ENCODE peak calls at places on chromosomes 7 and 10, in six cellular contexts. O is neural progenitor cell, R is brain microvascular endothelial cell, X is hepatocyte, N is thoracic aorta, Z is A549. W is an unnamed sample.
A peak's percentile ranks its signal among the peaks of the same experiment; 100 is the strongest.

GRCh38 chr7:78055160-78055559 is 256.6 kb downstream of the PHTF2 start:
- DNase-seq in O (no peak), R (no peak), X (peak; percentile 14), N (no peak), Z (no peak), W (no peak)

GRCh38 chr7:6271694-6272371 is 591 bp downstream of the CYTH3 start:
- DNase-seq in O (no peak), R (no peak), X (peak; percentile 19), N (no peak), Z (no peak), W (no peak)

GRCh38 chr10:80460399-80461207 is 6.5 kb downstream of the TSPAN14 start:
- DNase-seq in O (peak; percentile 39), R (no peak), X (peak; percentile 83), N (no peak), Z (no peak), W (no peak)

GRCh38 chr10:84563355-84563754 is 235.0 kb downstream of the CCSER2 start:
- DNase-seq in O (no peak), R (no peak), X (no peak), N (no peak), Z (no peak), W (no peak)

GRCh38 chr10:117221156-117221711 is 19.7 kb upstream of the SLC18A2 start:
- DNase-seq in O (peak; percentile 50), R (peak; percentile 2), X (peak; percentile 70), N (no peak), Z (peak; percentile 87), W (no peak)

GRCh38 chr7:23211542-23211941 is 29.7 kb downstream of the NUP42 start:
- DNase-seq in O (no peak), R (no peak), X (peak; percentile 23), N (no peak), Z (no peak), W (no peak)

GRCh38 chr10:29555091-29555745 is 79.6 kb downstream of the SVIL start:
- DNase-seq in O (no peak), R (no peak), X (no peak), N (no peak), Z (no peak), W (no peak)

GRCh38 chr7:2596636-2597635 is 34.9 kb upstream of the TTYH3 start:
- DNase-seq in O (no peak), R (no peak), X (no peak), N (no peak), Z (no peak), W (no peak)

GRCh38 chr10:30183076-30183402 is 123.7 kb upstream of the JCAD start:
- DNase-seq in O (no peak), R (no peak), X (no peak), N (no peak), Z (no peak), W (no peak)

GRCh38 chr7:27200761-27201230 is 905 bp upstream of the HOXA13 start:
- DNase-seq in O (peak; percentile 49), R (no peak), X (no peak), N (no peak), Z (no peak), W (no peak)

GRCh38 chr7:217781-218180 is 25.4 kb downstream of the FAM20C start:
- DNase-seq in O (no peak), R (no peak), X (no peak), N (no peak), Z (no peak), W (no peak)

DNA sequence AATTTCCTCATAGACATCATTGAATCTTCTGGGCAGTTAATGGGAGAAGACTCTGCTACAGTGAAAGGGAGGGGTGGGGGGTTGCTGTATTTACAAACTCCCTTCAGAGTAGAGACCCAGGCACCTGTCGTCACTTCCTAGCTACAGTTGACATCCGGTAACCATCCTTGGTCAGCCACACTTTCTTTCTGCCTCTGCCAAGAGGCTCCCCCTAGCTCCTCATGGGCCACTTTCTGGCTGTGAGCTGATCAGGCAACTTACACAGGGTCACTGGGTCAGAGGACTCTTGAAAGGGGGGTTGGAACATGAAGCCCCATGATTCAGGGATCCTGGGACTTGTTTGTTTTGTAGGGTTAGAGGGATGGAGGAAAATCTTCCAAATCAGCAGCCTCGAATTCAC is 1.2 kb downstream of the TECPR1 start:
- DNase-seq in O (no peak), R (no peak), X (no peak), N (no peak), Z (no peak), W (no peak)
- TF ChIP-seq CTCF in O (no peak), R (no peak), X (no peak), N (no peak), Z (no peak), W (no peak)

DNA sequence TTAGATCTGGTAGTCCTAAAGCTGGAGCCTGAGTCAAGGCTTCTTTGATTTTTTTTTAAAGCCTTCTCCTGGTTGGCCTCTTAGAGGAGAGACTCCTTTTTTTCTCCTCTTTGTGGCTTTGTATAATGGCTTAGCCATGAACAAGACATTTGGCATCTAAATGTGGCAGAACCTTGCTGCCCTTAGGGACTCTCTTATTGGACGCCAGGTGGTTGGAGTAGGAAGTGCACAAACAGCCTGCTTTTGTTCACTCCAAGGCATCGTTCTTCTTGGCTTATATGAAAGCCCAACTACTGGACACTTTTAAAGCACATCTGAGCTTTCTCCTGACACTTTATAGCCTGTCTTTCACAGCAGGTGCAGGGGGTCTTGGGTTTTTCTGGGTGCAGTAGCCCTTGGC is 25.0 kb downstream of the ZPBP start:
- DNase-seq in O (peak; percentile 4), R (no peak), X (no peak), N (no peak), Z (peak; percentile 27), W (no peak)
- H3K4me3 ChIP-seq in O (no peak overlapping the region), R (no peak overlapping the region), X (no peak overlapping the region), N (peak overlapping the region; percentile 78), Z (no peak overlapping the region), W (no peak overlapping the region)

DNA sequence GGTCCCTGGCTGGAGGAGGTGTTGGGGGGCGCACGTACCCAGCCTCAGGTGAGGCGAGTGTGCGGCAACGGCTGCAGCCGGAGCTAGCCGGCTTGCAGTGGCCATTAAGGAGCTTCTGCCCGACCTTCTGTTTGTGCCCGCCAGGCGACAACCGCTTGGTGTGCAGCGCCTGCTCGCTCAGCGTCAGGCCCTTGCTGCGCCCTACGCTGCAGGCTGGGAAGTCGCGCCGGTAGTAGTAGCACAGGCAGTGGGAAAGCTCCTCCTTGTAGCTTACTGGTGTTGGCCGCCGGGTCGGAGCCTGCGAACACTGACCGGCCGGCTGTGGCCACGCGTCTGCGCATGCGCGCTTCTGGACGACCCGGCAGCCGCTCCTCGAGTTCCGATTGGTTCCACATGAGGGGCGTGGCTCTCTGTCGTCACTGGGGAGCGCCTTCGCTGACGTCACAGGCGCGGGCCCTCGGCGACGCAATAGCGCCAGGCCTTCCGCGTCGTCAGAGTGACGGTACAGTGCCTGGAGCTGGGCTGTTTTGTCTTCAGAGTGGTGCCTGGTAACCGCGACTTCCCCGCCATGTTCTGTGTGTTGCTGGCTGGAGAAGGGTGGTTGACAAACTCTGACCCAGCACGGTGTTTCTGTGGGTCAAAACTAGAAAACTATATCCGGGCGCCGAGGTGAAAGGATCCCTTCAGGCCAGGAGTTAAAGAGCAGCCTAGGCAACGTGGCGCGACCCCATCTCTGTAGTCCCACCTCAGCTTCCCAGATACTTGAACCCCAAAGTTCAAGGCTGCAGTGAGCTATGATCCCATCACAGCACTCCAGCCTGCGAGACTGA is 76.3 kb upstream of the TMEM248 start:
- DNase-seq in O (peak; percentile 99), R (peak; percentile 96), X (peak; percentile 99), N (peak; percentile 90), Z (peak; percentile 99), W (peak; percentile 99)
- TF ChIP-seq CTCF in O (peak; percentile 21), R (peak; percentile 46), X (peak; percentile 11), N (peak; percentile 49), Z (no peak), W (no peak)

GRCh38 chr10:54203426-54203825 is 597.6 kb downstream of the PCDH15 start:
- DNase-seq in O (no peak), R (no peak), X (no peak), N (no peak), Z (no peak), W (no peak)
- H3K4me3 ChIP-seq in O (no peak overlapping the region), R (no peak overlapping the region), X (no peak overlapping the region), N (no peak overlapping the region), Z (no peak overlapping the region), W (no peak overlapping the region)

DNA sequence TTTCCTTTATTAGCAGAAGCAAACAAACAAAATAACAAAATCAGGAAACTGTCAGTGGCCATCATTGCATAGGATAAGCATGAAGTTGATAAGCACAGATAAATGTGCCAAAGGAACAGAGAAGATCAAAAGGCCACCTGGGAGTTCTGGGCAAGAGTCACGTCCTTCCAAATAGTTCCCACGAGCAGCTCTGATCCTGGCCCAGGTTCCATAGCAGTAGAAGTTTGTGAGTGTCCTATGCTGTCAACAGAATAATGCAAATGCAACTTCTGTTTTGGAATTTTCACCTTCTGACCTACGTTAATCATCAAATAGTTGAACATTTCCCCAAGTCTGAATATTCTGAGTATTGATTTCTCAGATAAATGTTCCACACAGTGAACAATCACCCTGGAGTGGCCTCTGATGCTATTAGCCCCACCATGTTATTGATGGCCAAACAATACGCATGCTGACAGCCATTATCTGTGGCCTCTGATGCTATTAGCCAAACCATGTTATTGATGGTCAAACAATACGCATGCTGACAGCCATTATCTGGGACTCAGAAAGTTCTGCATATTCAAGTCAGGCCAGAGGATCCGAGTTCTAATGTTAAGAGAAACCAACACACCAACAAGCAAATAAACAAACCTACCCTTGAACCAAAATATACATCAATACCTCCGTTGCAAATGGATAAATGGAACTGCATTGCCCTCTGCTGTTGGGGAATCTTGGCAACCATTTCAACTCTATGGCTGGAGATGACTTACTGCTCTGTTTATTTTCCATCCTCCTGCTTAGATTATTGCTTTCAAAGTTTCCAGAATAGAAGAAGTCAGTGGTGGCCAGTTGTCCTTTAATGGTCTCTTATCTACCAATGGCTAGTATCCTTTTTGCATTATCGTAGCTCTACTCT is 63.3 kb downstream of the MRC1 start:
- DNase-seq in O (peak; percentile 26), R (peak; percentile 6), X (peak; percentile 9), N (no peak), Z (peak; percentile 28), W (peak; percentile 25)
- TF ChIP-seq CTCF in O (peak; percentile 52), R (peak; percentile 50), X (peak; percentile 41), N (no peak), Z (peak; percentile 78), W (peak; percentile 55)

GRCh38 chr10:35639651-35640311 is 2.3 kb downstream of the FZD8 start:
- DNase-seq in O (peak; percentile 68), R (peak; percentile 24), X (peak; percentile 59), N (no peak), Z (peak; percentile 51), W (peak; percentile 33)
- H3K4me3 ChIP-seq in O (peak overlapping the region; percentile 49), R (peak overlapping the region; percentile 73), X (peak overlapping the region; percentile 8), N (peak overlapping the region; percentile 74), Z (peak overlapping the region; percentile 70), W (peak overlapping the region; percentile 65)

GRCh38 chr10:96334888-96335526 is 23.8 kb downstream of the OPALIN start:
- DNase-seq in O (peak; percentile 70), R (peak; percentile 24), X (peak; percentile 78), N (no peak), Z (peak; percentile 55), W (peak; percentile 48)
- TF ChIP-seq CTCF in O (peak; percentile 89), R (peak; percentile 84), X (peak; percentile 73), N (peak; percentile 63), Z (peak; percentile 76), W (peak; percentile 81)

GRCh38 chr7:90320418-90320800 is 695 bp downstream of the FAM237B start:
- DNase-seq in O (no peak), R (no peak), X (no peak), N (no peak), Z (no peak), W (no peak)
- H3K4me3 ChIP-seq in O (peak overlapping the region; percentile 53), R (peak overlapping the region; percentile 53), X (no peak overlapping the region), N (no peak overlapping the region), Z (peak overlapping the region; percentile 39), W (no peak overlapping the region)

DNA sequence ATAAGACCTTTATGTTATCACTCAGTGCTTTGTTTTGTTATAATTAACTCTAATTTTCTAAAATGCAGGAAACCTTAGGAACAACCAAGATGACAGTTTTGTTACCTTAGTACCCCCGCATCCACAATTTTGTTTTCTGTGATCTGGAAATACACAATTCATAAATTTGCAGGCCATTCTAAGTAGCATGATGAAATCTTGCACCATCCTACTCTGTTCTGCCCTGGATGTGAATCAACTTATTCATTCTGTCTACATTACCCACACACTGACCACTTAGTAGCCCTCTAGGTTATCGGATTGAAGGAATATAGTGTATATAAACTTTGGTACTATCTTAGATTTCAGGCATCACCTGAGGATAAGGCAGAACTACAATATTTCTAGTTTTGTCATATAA is 155.9 kb downstream of the CTTNBP2 start:
- DNase-seq in O (no peak), R (no peak), X (no peak), N (no peak), Z (no peak), W (no peak)
- TF ChIP-seq CTCF in O (no peak), R (no peak), X (no peak), N (no peak), Z (no peak), W (no peak)